ENCODE peak calls at places on chromosomes 13 and 19, in six cellular contexts. One of them, this sample, is unnamed.

GRCh38 chr13:27770809-27771208 is 21.5 kb upstream of the GSX1 start:
- DNase-seq in WTC11: peak; percentile 56
- DNase-seq in activated CD4-positive, alpha-beta T cell treated with anti-CD3 and anti-CD28 coated beads for 1 hour: no peak
- DNase-seq in activated naive CD8-positive, alpha-beta T cell treated with anti-CD3 and anti-CD28 coated beads for 36 hours: no peak
- DNase-seq in posterior cingulate gyrus: no peak
- DNase-seq in activated naive CD4-positive, alpha-beta T cell treated with anti-CD3 and anti-CD28 coated beads, Interleukin-2, amount 10 ng/mL, durations not matched to agents 7 days and 5 days: peak; percentile 49
- DNase-seq in this sample: no peak

GRCh38 chr13:111857846-111858560 is 208.9 kb upstream of the SOX1 start:
- DNase-seq in WTC11: no peak
- DNase-seq in posterior cingulate gyrus: no peak
- DNase-seq in activated CD4-positive, alpha-beta T cell treated with anti-CD3 and anti-CD28 coated beads for 1 hour: no peak
- DNase-seq in activated naive CD4-positive, alpha-beta T cell treated with anti-CD3 and anti-CD28 coated beads, Interleukin-2, amount 10 ng/mL, durations not matched to agents 7 days and 5 days: no peak
- DNase-seq in activated naive CD8-positive, alpha-beta T cell treated with anti-CD3 and anti-CD28 coated beads for 36 hours: no peak
- DNase-seq in this sample: no peak

GRCh38 chr13:26653310-26653709 is 95.8 kb downstream of the WASF3 start:
- DNase-seq in activated CD4-positive, alpha-beta T cell treated with anti-CD3 and anti-CD28 coated beads for 1 hour: no peak
- DNase-seq in WTC11: no peak
- DNase-seq in activated naive CD8-positive, alpha-beta T cell treated with anti-CD3 and anti-CD28 coated beads for 36 hours: no peak
- DNase-seq in activated naive CD4-positive, alpha-beta T cell treated with anti-CD3 and anti-CD28 coated beads, Interleukin-2, amount 10 ng/mL, durations not matched to agents 7 days and 5 days: no peak
- DNase-seq in posterior cingulate gyrus: no peak
- DNase-seq in this sample: no peak

GRCh38 chr19:41864374-41864773 is 4.3 kb downstream of the RPS19 start:
- DNase-seq in WTC11: no peak
- DNase-seq in activated naive CD8-positive, alpha-beta T cell treated with anti-CD3 and anti-CD28 coated beads for 36 hours: no peak
- DNase-seq in activated naive CD4-positive, alpha-beta T cell treated with anti-CD3 and anti-CD28 coated beads, Interleukin-2, amount 10 ng/mL, durations not matched to agents 7 days and 5 days: no peak
- DNase-seq in activated CD4-positive, alpha-beta T cell treated with anti-CD3 and anti-CD28 coated beads for 1 hour: no peak
- DNase-seq in posterior cingulate gyrus: no peak
- DNase-seq in this sample: no peak

GRCh38 chr13:74040200-74040599 is 94.0 kb downstream of the KLF12 start:
- DNase-seq in activated naive CD4-positive, alpha-beta T cell treated with anti-CD3 and anti-CD28 coated beads, Interleukin-2, amount 10 ng/mL, durations not matched to agents 7 days and 5 days: no peak
- DNase-seq in posterior cingulate gyrus: no peak
- DNase-seq in activated naive CD8-positive, alpha-beta T cell treated with anti-CD3 and anti-CD28 coated beads for 36 hours: no peak
- DNase-seq in activated CD4-positive, alpha-beta T cell treated with anti-CD3 and anti-CD28 coated beads for 1 hour: no peak
- DNase-seq in WTC11: peak; percentile 87
- DNase-seq in this sample: no peak

GRCh38 chr19:48069435-48069834 is 25.6 kb upstream of the CABP5 start:
- DNase-seq in activated naive CD4-positive, alpha-beta T cell treated with anti-CD3 and anti-CD28 coated beads, Interleukin-2, amount 10 ng/mL, durations not matched to agents 7 days and 5 days: no peak
- DNase-seq in activated naive CD8-positive, alpha-beta T cell treated with anti-CD3 and anti-CD28 coated beads for 36 hours: no peak
- DNase-seq in activated CD4-positive, alpha-beta T cell treated with anti-CD3 and anti-CD28 coated beads for 1 hour: no peak
- DNase-seq in WTC11: peak; percentile 17
- DNase-seq in posterior cingulate gyrus: no peak
- DNase-seq in this sample: no peak

GRCh38 chr13:27339299-27339698 is 68.7 kb downstream of the RASL11A start:
- DNase-seq in activated naive CD4-positive, alpha-beta T cell treated with anti-CD3 and anti-CD28 coated beads, Interleukin-2, amount 10 ng/mL, durations not matched to agents 7 days and 5 days: peak; percentile 61
- DNase-seq in WTC11: peak; percentile 75
- DNase-seq in activated naive CD8-positive, alpha-beta T cell treated with anti-CD3 and anti-CD28 coated beads for 36 hours: peak; percentile 33
- DNase-seq in activated CD4-positive, alpha-beta T cell treated with anti-CD3 and anti-CD28 coated beads for 1 hour: peak; percentile 12
- DNase-seq in posterior cingulate gyrus: no peak
- DNase-seq in this sample: no peak

GRCh38 chr19:55386515-55386947 is 799 bp downstream of the RPL28 start:
- DNase-seq in activated naive CD4-positive, alpha-beta T cell treated with anti-CD3 and anti-CD28 coated beads, Interleukin-2, amount 10 ng/mL, durations not matched to agents 7 days and 5 days: no peak
- DNase-seq in activated naive CD8-positive, alpha-beta T cell treated with anti-CD3 and anti-CD28 coated beads for 36 hours: no peak
- DNase-seq in WTC11: no peak
- DNase-seq in posterior cingulate gyrus: no peak
- DNase-seq in activated CD4-positive, alpha-beta T cell treated with anti-CD3 and anti-CD28 coated beads for 1 hour: no peak
- DNase-seq in this sample: no peak

GRCh38 chr19:19385900-19386339 is 19.6 kb upstream of the GATAD2A start:
- DNase-seq in activated CD4-positive, alpha-beta T cell treated with anti-CD3 and anti-CD28 coated beads for 1 hour: peak; percentile 42
- DNase-seq in posterior cingulate gyrus: no peak
- DNase-seq in activated naive CD8-positive, alpha-beta T cell treated with anti-CD3 and anti-CD28 coated beads for 36 hours: no peak
- DNase-seq in WTC11: peak; percentile 57
- DNase-seq in activated naive CD4-positive, alpha-beta T cell treated with anti-CD3 and anti-CD28 coated beads, Interleukin-2, amount 10 ng/mL, durations not matched to agents 7 days and 5 days: peak; percentile 74
- DNase-seq in this sample: no peak

GRCh38 chr19:12773571-12773970 is 1.8 kb downstream of the HOOK2 start:
- DNase-seq in WTC11: no peak
- DNase-seq in activated naive CD8-positive, alpha-beta T cell treated with anti-CD3 and anti-CD28 coated beads for 36 hours: no peak
- DNase-seq in activated naive CD4-positive, alpha-beta T cell treated with anti-CD3 and anti-CD28 coated beads, Interleukin-2, amount 10 ng/mL, durations not matched to agents 7 days and 5 days: no peak
- DNase-seq in activated CD4-positive, alpha-beta T cell treated with anti-CD3 and anti-CD28 coated beads for 1 hour: no peak
- DNase-seq in posterior cingulate gyrus: no peak
- DNase-seq in this sample: no peak

GRCh38 chr19:7373862-7374261 is 25.1 kb downstream of the ARHGEF18 start:
- DNase-seq in activated CD4-positive, alpha-beta T cell treated with anti-CD3 and anti-CD28 coated beads for 1 hour: no peak
- DNase-seq in activated naive CD4-positive, alpha-beta T cell treated with anti-CD3 and anti-CD28 coated beads, Interleukin-2, amount 10 ng/mL, durations not matched to agents 7 days and 5 days: no peak
- DNase-seq in WTC11: no peak
- DNase-seq in activated naive CD8-positive, alpha-beta T cell treated with anti-CD3 and anti-CD28 coated beads for 36 hours: peak; percentile 14
- DNase-seq in posterior cingulate gyrus: no peak
- DNase-seq in this sample: no peak

GRCh38 chr13:48976677-48977625 is 1.2 kb downstream of the FNDC3A start:
- DNase-seq in activated naive CD8-positive, alpha-beta T cell treated with anti-CD3 and anti-CD28 coated beads for 36 hours: no peak
- DNase-seq in activated naive CD4-positive, alpha-beta T cell treated with anti-CD3 and anti-CD28 coated beads, Interleukin-2, amount 10 ng/mL, durations not matched to agents 7 days and 5 days: no peak
- DNase-seq in WTC11: no peak
- DNase-seq in posterior cingulate gyrus: no peak
- DNase-seq in activated CD4-positive, alpha-beta T cell treated with anti-CD3 and anti-CD28 coated beads for 1 hour: no peak
- DNase-seq in this sample: peak; percentile 30

GRCh38 chr13:51647067-51647466 is 62.8 kb downstream of the WDFY2 start:
- DNase-seq in activated CD4-positive, alpha-beta T cell treated with anti-CD3 and anti-CD28 coated beads for 1 hour: no peak
- DNase-seq in posterior cingulate gyrus: no peak
- DNase-seq in activated naive CD8-positive, alpha-beta T cell treated with anti-CD3 and anti-CD28 coated beads for 36 hours: no peak
- DNase-seq in WTC11: no peak
- DNase-seq in activated naive CD4-positive, alpha-beta T cell treated with anti-CD3 and anti-CD28 coated beads, Interleukin-2, amount 10 ng/mL, durations not matched to agents 7 days and 5 days: no peak
- DNase-seq in this sample: no peak

GRCh38 chr13:41398494-41399190 is 58.7 kb upstream of the RGCC start:
- DNase-seq in activated naive CD4-positive, alpha-beta T cell treated with anti-CD3 and anti-CD28 coated beads, Interleukin-2, amount 10 ng/mL, durations not matched to agents 7 days and 5 days: peak; percentile 44
- DNase-seq in WTC11: no peak
- DNase-seq in activated naive CD8-positive, alpha-beta T cell treated with anti-CD3 and anti-CD28 coated beads for 36 hours: no peak
- DNase-seq in activated CD4-positive, alpha-beta T cell treated with anti-CD3 and anti-CD28 coated beads for 1 hour: no peak
- DNase-seq in posterior cingulate gyrus: no peak
- DNase-seq in this sample: no peak

GRCh38 chr19:2629491-2630351 is 72.8 kb downstream of the GNG7 start:
- DNase-seq in posterior cingulate gyrus: no peak
- DNase-seq in activated CD4-positive, alpha-beta T cell treated with anti-CD3 and anti-CD28 coated beads for 1 hour: no peak
- DNase-seq in activated naive CD4-positive, alpha-beta T cell treated with anti-CD3 and anti-CD28 coated beads, Interleukin-2, amount 10 ng/mL, durations not matched to agents 7 days and 5 days: no peak
- DNase-seq in WTC11: no peak
- DNase-seq in activated naive CD8-positive, alpha-beta T cell treated with anti-CD3 and anti-CD28 coated beads for 36 hours: no peak
- DNase-seq in this sample: no peak

This sample was measured in hypothalamus.